ENCODE peak calls at places on chromosomes 1 and 21, in eight cellular contexts. J, Y, S, U, N, C, B and X are unnamed samples.

GRCh38 chr1:198556969-198557368 is 16.5 kb upstream of the ATP6V1G3 start:
- DNase-seq in J (peak; percentile 84), U (peak; percentile 2), C (no peak), S (peak; percentile 84), N (no peak), B (peak; percentile 26), Y (no peak), X (no peak)

GRCh38 chr1:183161391-183161790 is 24.7 kb upstream of the LAMC2 start:
- DNase-seq in B (no peak), N (no peak), Y (no peak), J (no peak), U (no peak), C (no peak), S (no peak), X (no peak)

GRCh38 chr1:202274611-202275010 is 67.1 kb downstream of the UBE2T start:
- DNase-seq in Y (no peak), N (no peak), J (peak; percentile 62), C (no peak), B (no peak), U (peak; percentile 61), S (peak; percentile 72), X (no peak)

GRCh38 chr1:90474731-90475130 is 242.4 kb downstream of the BARHL2 start:
- DNase-seq in Y (no peak), S (no peak), U (no peak), B (no peak), J (no peak), C (no peak), N (no peak), X (no peak)

GRCh38 chr1:205199090-205199930 is 12.2 kb downstream of the DSTYK start:
- DNase-seq in U (peak; percentile 69), J (no peak), B (no peak), N (no peak), S (no peak), Y (no peak), C (no peak), X (peak; percentile 34)

GRCh38 chr21:30227633-30228404 is 11.9 kb upstream of the CLDN8 start:
- DNase-seq in J (no peak), Y (no peak), B (no peak), U (peak; percentile 98), S (no peak), N (no peak), C (no peak), X (peak; percentile 15)

GRCh38 chr21:33174756-33175155 is 55.0 kb upstream of the IFNAR2 start:
- DNase-seq in N (no peak), B (no peak), C (no peak), J (no peak), S (no peak), Y (no peak), U (no peak), X (no peak)

GRCh38 chr1:75796376-75797272 is at the start of gene MSH4:
- DNase-seq in S (peak; percentile 79), N (no peak), B (no peak), J (no peak), Y (no peak), U (no peak), C (peak; percentile 76), X (no peak)

GRCh38 chr1:46131727-46132528 is 501 bp downstream of the PIK3R3 start:
- DNase-seq in J (peak; percentile 48), B (no peak), S (peak; percentile 77), Y (no peak), N (no peak), C (no peak), U (peak; percentile 57), X (no peak)

GRCh38 chr1:83901547-83902155 is 97.3 kb downstream of the TTLL7 start:
- DNase-seq in N (no peak), C (no peak), J (no peak), S (no peak), U (peak; percentile 92), Y (no peak), B (no peak), X (peak; percentile 50)

GRCh38 chr1:152182431-152182830 is 23.4 kb upstream of the RPTN start:
- DNase-seq in C (no peak), B (no peak), Y (no peak), N (no peak), J (no peak), U (peak; percentile 59), S (no peak), X (no peak)

GRCh38 chr1:28241633-28242241 is 5.8 kb downstream of the ATP5IF1 start:
- DNase-seq in N (no peak), C (no peak), U (no peak), J (no peak), B (no peak), S (no peak), Y (no peak), X (no peak)

GRCh38 chr1:2526824-2527552 is 592 bp upstream of the PANK4 start:
- DNase-seq in S (no peak), U (peak; percentile 94), B (peak; percentile 78), C (no peak), N (peak; percentile 72), J (peak; percentile 64), Y (peak; percentile 75), X (no peak)
- H3K4me3 ChIP-seq in S (peak overlapping the region; percentile 99), U (peak overlapping the region; percentile 88), B (peak overlapping the region; percentile 96), C (no peak overlapping the region), N (peak overlapping the region; percentile 91), J (peak overlapping the region; percentile 37), Y (peak overlapping the region; percentile 82), X (peak overlapping the region; percentile 96)

DNA sequence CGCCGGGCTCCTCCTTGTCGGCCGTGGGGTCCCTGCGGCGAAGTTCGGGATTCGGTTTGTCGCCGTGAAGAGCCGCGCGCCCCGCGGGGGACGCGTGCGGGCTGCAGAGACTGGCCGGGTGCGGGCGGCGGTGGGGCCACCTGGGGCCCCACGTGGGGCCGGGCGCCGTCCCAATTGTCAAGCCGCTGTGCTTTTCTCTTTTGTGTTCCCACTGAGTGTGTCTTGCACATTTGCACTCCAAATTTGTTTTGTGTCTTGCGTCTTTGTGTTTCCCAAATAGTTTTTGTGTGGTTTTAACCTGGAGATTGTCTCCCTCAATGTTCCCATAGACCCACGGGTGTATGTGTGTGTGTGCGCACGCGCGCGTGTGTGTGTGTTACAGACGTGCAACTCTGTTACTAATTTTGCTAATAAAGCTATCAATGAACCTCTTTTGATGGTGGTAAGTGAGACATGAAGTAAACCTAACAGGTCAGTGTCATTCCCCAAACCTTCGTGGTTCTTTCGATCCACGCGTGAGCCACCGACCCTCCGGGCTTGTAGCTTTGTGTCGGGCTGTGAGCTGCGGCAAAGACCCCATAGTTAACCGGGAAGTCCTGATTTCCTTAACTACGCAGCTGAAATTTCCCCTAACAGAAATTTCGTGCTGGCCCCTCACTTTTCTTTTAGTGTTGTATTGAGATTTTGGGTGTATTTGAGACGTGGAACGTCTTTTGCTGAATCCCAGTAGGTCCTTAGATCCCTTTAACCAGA is 709 bp downstream of the PRDM2 start:
- DNase-seq in N (no peak), B (peak; percentile 41), U (peak; percentile 63), C (peak; percentile 85), S (peak; percentile 89), Y (no peak), J (peak; percentile 75), X (no peak)
- H3K4me3 ChIP-seq in N (peak overlapping the region; percentile 93), B (peak overlapping the region; percentile 85), U (peak overlapping the region; percentile 84), C (peak overlapping the region; percentile 91), S (peak overlapping the region; percentile 89), Y (peak overlapping the region; percentile 84), J (peak overlapping the region; percentile 67), X (peak overlapping the region; percentile 75)

DNA sequence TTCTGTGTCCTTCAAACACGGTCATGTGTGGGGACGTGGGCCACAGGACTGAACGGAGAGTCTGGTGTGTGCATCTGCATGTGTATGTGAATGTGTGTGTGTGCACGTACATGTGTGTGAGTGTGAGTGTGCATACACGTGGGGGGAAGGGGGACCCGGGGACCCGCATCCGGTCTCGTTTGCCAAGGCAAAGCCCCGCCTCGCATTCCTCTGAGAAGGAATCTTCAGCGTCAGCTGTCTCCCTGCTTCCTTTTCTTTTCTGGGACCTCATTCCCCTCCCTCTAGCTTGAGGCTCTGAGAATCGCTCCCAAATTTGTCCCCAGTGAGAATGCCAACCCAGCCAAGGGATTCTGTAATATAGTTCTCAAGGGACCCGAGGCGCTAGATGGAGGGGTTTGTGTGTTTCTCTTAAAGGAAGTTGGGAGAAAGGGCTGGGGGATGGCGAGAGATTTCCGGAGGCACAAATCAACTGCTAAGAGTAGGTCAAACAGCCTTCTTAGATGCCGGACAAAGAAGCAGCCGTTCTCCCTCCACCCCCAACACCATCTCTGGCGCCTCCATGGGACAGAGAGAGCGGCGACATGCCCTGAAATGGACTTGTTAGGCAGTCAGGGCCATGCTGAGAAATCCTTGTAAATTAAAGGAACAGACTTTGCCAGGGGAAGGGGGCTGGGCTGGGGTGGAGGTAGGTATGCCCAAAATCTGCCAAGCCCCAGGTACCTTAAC is 6.6 kb downstream of the IFFO2 start:
- DNase-seq in U (peak; percentile 70), J (no peak), Y (no peak), C (no peak), S (no peak), B (no peak), N (peak; percentile 59), X (no peak)
- H3K4me3 ChIP-seq in U (peak overlapping the region; percentile 69), J (peak overlapping the region; percentile 57), Y (peak overlapping the region; percentile 37), C (peak overlapping the region; percentile 8), S (peak overlapping the region; percentile 67), B (peak overlapping the region; percentile 62), N (no peak overlapping the region), X (peak overlapping the region; percentile 33)

DNA sequence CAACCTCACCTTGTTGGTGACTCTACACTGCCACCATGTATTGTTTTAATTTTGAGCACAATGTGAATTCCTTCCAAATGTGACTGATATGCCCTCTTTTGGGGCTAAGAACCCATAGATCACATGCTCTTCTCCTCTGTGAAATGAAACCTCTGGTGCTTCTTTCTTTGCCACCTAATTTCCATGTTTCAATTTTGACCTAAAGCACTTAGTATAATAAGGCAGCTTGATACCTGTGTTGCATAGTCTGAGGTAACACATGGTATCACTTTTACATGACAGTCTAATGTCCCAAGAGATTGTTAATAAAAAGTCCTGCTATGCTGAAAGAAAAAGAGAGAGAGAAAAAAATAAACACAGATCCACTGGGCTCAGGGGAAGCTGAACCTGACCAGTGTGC is 24.2 kb downstream of the CLEC20A start:
- DNase-seq in S (no peak), U (no peak), Y (no peak), C (no peak), N (no peak), B (no peak), J (no peak), X (no peak)
- H3K4me3 ChIP-seq in S (no peak overlapping the region), U (no peak overlapping the region), Y (no peak overlapping the region), C (no peak overlapping the region), N (no peak overlapping the region), B (no peak overlapping the region), J (no peak overlapping the region), X (no peak overlapping the region)

GRCh38 chr1:9910425-9911178 is 533 bp upstream of the CTNNBIP1 start:
- DNase-seq in B (peak; percentile 100), U (peak; percentile 100), C (peak; percentile 100), Y (peak; percentile 100), S (peak; percentile 100), J (peak; percentile 100), N (peak; percentile 99), X (peak; percentile 89)
- H3K4me3 ChIP-seq in B (peak overlapping the region; percentile 72), U (peak overlapping the region; percentile 73), C (peak overlapping the region; percentile 56), Y (peak overlapping the region; percentile 68), S (peak overlapping the region; percentile 89), J (peak overlapping the region; percentile 79), N (peak overlapping the region; percentile 37), X (peak overlapping the region; percentile 68)